ENCODE peak calls at places on chromosome 10, in six cellular contexts. H is A549, T is HepG2, S is upper lobe of left lung, O is K562, G is GM12878. N is an unnamed sample.

GRCh38 chr10:5748394-5748803 is 63.8 kb downstream of the TASOR2 start:
- ATAC-seq in H (no peak), T (peak; percentile 78), S (no peak), O (no peak), G (no peak), N (no peak)

GRCh38 chr10:62083868-62084267 is 182.4 kb downstream of the ARID5B start:
- ATAC-seq in H (peak; percentile 28), T (no peak), S (peak; percentile 54), O (peak; percentile 47), G (no peak), N (peak; percentile 16)

GRCh38 chr10:99681553-99681952 is 22.2 kb downstream of the ENTPD7 start:
- ATAC-seq in H (no peak), T (no peak), S (no peak), O (no peak), G (no peak), N (no peak)

GRCh38 chr10:47176206-47176902 is 123.6 kb upstream of the GDF10 start:
- ATAC-seq in H (no peak), T (no peak), S (no peak), O (no peak), G (no peak), N (no peak)

GRCh38 chr10:101130984-101131961 is at the start of gene TLX1:
- ATAC-seq in H (peak; percentile 66), T (peak; percentile 76), S (peak; percentile 33), O (peak; percentile 44), G (no peak), N (peak; percentile 52)

GRCh38 chr10:30093303-30093967 is 34.0 kb upstream of the JCAD start:
- ATAC-seq in H (peak; percentile 51), T (peak; percentile 54), S (no peak), O (no peak), G (no peak), N (no peak)

GRCh38 chr10:75865413-75865812 is 434.0 kb downstream of the LRMDA start:
- ATAC-seq in H (no peak), T (no peak), S (no peak), O (no peak), G (no peak), N (no peak)

GRCh38 chr10:110754375-110755120 is 110.4 kb downstream of the RBM20 start:
- ATAC-seq in H (no peak), T (no peak), S (no peak), O (no peak), G (peak; percentile 58), N (no peak)

GRCh38 chr10:93384006-93384405 is 98.1 kb downstream of the MYOF start:
- ATAC-seq in H (peak; percentile 14), T (no peak), S (peak; percentile 10), O (no peak), G (no peak), N (no peak)

GRCh38 chr10:68787813-68788212 is 39.5 kb upstream of the STOX1 start:
- ATAC-seq in H (no peak), T (no peak), S (no peak), O (no peak), G (no peak), N (no peak)

GRCh38 chr10:31921031-31921430 is 7.6 kb downstream of the ARHGAP12 start:
- ATAC-seq in H (no peak), T (no peak), S (no peak), O (peak; percentile 49), G (peak; percentile 72), N (no peak)

DNA sequence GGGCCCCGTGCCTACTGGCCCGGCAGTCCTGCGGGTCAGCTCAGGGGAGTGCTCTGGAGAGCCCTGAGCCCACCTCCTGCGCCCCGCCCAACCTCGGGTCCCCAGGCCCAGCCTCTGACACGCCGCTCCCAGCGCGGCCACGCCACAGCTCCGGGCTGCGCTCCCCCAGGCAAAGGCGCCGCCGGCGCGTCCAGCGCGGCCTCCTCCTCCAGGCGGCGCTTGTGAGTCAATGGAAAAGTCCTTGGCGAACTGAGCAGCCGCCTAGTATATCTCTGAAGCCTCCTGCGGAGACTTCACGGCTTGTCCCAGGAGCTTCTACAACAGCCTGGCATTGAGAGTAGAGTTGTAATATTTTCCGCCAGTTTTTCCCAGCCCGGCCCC is 29.5 kb upstream of the BMS1 start:
- ATAC-seq in H (peak; percentile 93), T (no peak), S (peak; percentile 93), O (peak; percentile 94), G (peak; percentile 58), N (peak; percentile 88)
- H3K27ac ChIP-seq in H (peak overlapping the region; percentile 46), T (no peak overlapping the region), S (peak overlapping the region; percentile 73), O (no peak overlapping the region), G (no peak overlapping the region), N (no peak overlapping the region)

GRCh38 chr10:35379226-35380137 is 43.2 kb downstream of the CCNY start:
- ATAC-seq in H (no peak), T (peak; percentile 41), S (peak; percentile 78), O (peak; percentile 85), G (peak; percentile 90), N (peak; percentile 83)
- H3K4me1 ChIP-seq in H (peaks cover 10% of the 10 kb centered on the region), T (peaks cover 25% of the 10 kb centered on the region), S (peaks cover 35% of the 10 kb centered on the region), O (peaks cover 25% of the 10 kb centered on the region), G (peaks cover 20% of the 10 kb centered on the region), N (peaks cover 46% of the 10 kb centered on the region)

DNA sequence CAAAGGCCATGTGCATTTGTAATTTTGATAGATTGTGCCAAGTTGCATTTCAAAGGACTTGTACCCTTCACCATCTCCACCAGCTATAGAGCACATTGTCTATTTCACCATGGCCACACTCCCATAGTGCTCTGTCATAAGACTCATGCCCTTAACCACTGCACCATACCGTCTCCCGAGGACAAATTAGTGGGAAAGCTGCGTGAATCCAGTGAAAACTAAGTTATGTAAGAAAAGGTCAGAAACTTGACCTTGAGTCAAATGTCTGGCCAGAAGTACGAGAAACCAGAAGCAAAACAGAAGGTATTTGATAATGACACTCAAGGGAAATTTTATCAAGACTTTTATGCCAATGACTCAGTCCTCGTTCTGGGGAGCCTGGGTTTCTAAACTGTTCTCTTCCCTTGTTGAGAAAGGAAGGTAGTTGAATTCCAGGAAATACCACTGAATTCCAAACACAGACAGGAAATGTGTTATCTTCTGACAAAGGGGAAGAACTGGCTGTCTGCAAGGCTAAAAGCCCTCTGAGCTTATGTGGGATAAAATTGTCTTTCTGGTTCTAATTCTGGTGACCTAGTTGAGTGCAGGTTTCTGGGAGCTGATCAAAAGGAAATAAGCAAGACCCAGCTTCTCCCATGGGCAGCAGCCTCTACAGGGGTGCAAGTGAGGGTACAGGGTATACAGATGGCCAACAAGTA is 49.7 kb downstream of the CDK1 start:
- ATAC-seq in H (no peak), T (no peak), S (peak; percentile 84), O (peak; percentile 72), G (no peak), N (peak; percentile 70)
- TF ChIP-seq EP300 in H (no peak), T (no peak), S (no peak), O (peak; percentile 87), G (no peak), N (no peak)

GRCh38 chr10:80458638-80459037 is 4.5 kb downstream of the TSPAN14 start:
- ATAC-seq in H (no peak), T (no peak), S (no peak), O (no peak), G (no peak), N (no peak)
- H3K27ac ChIP-seq in H (peak overlapping the region; percentile 59), T (no peak overlapping the region), S (peak overlapping the region; percentile 99), O (peak overlapping the region; percentile 72), G (peak overlapping the region; percentile 45), N (peak overlapping the region; percentile 68)

GRCh38 chr10:119208553-119208940 is 1.2 kb downstream of the GRK5 start:
- ATAC-seq in H (no peak), T (no peak), S (no peak), O (no peak), G (no peak), N (no peak)
- H3K4me1 ChIP-seq in H (peaks cover 33% of the 10 kb centered on the region), T (peaks cover 47% of the 10 kb centered on the region), S (peaks cover 52% of the 10 kb centered on the region), O (peaks cover 21% of the 10 kb centered on the region), G (peaks cover 22% of the 10 kb centered on the region), N (peaks cover 66% of the 10 kb centered on the region)

N was measured in gastroesophageal sphincter.